ENCODE peak calls at places on chromosomes 6 and 20, in nine cellular contexts. M is ovary, O is non-pigmented ciliary epithelial cell, C is fibroblast of the aortic adventitia, W is activated T-cell treated with anti-CD3 and anti-CD28 coated beads for 24 hours, B is GM04504, T is A549, E is heart left ventricle, Y is HTR-8/SVneo. I is an unnamed sample.

GRCh38 chr6:47130086-47130485 is 88.0 kb upstream of the ADGRF1 start:
- DNase-seq in O (no peak), Y (no peak), T (no peak), W (no peak), B (no peak), M (no peak), C (no peak), E (no peak), I (no peak)

GRCh38 chr20:58788896-58789295 is 61.8 kb downstream of the GNAS-AS1 start:
- DNase-seq in M (no peak), T (no peak), B (no peak), Y (no peak), W (no peak), E (no peak), C (no peak), O (no peak), I (no peak)

GRCh38 chr6:131643262-131643631 is 6.1 kb downstream of the ENPP3 start:
- DNase-seq in M (no peak), W (no peak), E (no peak), Y (no peak), T (no peak), O (no peak), B (no peak), C (no peak), I (no peak)

GRCh38 chr6:33199687-33200233 is 705 bp downstream of the RXRB start:
- DNase-seq in Y (peak), T (peak), O (no peak), C (peak), W (peak), E (peak), B (peak), M (no peak), I (peak)

GRCh38 chr20:51634877-51635276 is 92.4 kb upstream of the NFATC2 start:
- DNase-seq in W (no peak), M (no peak), T (no peak), Y (no peak), E (no peak), O (no peak), B (no peak), C (no peak), I (no peak)

GRCh38 chr6:122482750-122483080 is 11.1 kb upstream of the SERINC1 start:
- DNase-seq in O (no peak), B (no peak), E (no peak), W (no peak), Y (no peak), C (no peak), M (no peak), T (no peak), I (no peak)

GRCh38 chr6:24658573-24659511 is 7.9 kb downstream of the TDP2 start:
- DNase-seq in E (no peak), O (no peak), T (peak), M (no peak), C (peak), Y (no peak), B (peak), W (no peak), I (peak)

GRCh38 chr20:36752582-36752981 is 6.7 kb upstream of the NDRG3 start:
- DNase-seq in E (no peak), Y (no peak), O (no peak), W (no peak), C (no peak), B (no peak), M (no peak), T (no peak), I (no peak)

GRCh38 chr6:111681856-111682255 is 76.2 kb upstream of the TRAF3IP2 start:
- DNase-seq in C (no peak), M (no peak), B (no peak), Y (no peak), W (no peak), E (no peak), T (no peak), O (no peak), I (no peak)

GRCh38 chr6:11160199-11160598 is 48.7 kb upstream of the ERVFRD-1 start:
- DNase-seq in Y (no peak), W (no peak), T (no peak), O (no peak), M (no peak), C (no peak), B (no peak), E (no peak), I (no peak)

GRCh38 chr6:136201735-136202134 is 48.4 kb downstream of the MTFR2 start:
- DNase-seq in T (peak), M (no peak), B (peak), O (no peak), W (no peak), C (peak), Y (no peak), E (no peak), I (peak)

GRCh38 chr6:87714093-87714809 is 12.2 kb upstream of the AKIRIN2 start:
- DNase-seq in E (no peak), B (no peak), M (no peak), Y (no peak), O (no peak), W (no peak), T (peak), C (peak), I (peak)

GRCh38 chr20:7195704-7196103 is 428.2 kb downstream of the BMP2 start:
- DNase-seq in T (peak), O (peak), C (peak), Y (no peak), B (peak), W (no peak), M (no peak), E (no peak), I (peak)

GRCh38 chr6:140571139-140571538 is 1196.7 kb upstream of the CITED2 start:
- DNase-seq in B (no peak), O (no peak), T (no peak), C (peak), M (no peak), Y (no peak), W (no peak), E (no peak), I (no peak)

GRCh38 chr6:130995783-130996447 is 67.1 kb downstream of the EPB41L2 start:
- DNase-seq in C (no peak), E (no peak), Y (no peak), W (no peak), B (no peak), T (no peak), M (no peak), O (no peak), I (no peak)

GRCh38 chr6:73710470-73710869 is 14.5 kb downstream of the CD109 start:
- DNase-seq in C (peak), T (peak), B (no peak), O (no peak), Y (peak), E (no peak), M (no peak), W (no peak), I (peak)

GRCh38 chr6:166308769-166309589 is 787 bp upstream of the PRR18 start:
- DNase-seq in W (no peak), M (no peak), B (no peak), O (no peak), T (no peak), Y (no peak), C (no peak), E (no peak), I (no peak)

GRCh38 chr20:63544241-63544957 is 3.1 kb downstream of the SRMS start:
- DNase-seq in W (no peak), E (no peak), B (no peak), T (no peak), O (no peak), C (no peak), M (no peak), Y (no peak), I (no peak)

GRCh38 chr20:50392138-50392866 is 117.9 kb upstream of the PTPN1 start:
- DNase-seq in T (no peak), B (no peak), C (no peak), O (no peak), Y (no peak), W (no peak), E (no peak), M (no peak), I (no peak)

GRCh38 chr6:128903715-128904114 is 20.8 kb downstream of the LAMA2 start:
- DNase-seq in M (no peak), T (no peak), Y (no peak), B (no peak), O (no peak), W (no peak), E (no peak), C (no peak), I (no peak)

GRCh38 chr6:36963451-36964290 is 9.1 kb downstream of the PI16 start:
- DNase-seq in B (no peak), O (no peak), W (no peak), T (no peak), E (peak), C (peak), Y (no peak), M (no peak), I (no peak)

GRCh38 chr20:51402201-51402600 is 140.3 kb downstream of the NFATC2 start:
- DNase-seq in M (no peak), B (no peak), Y (no peak), W (no peak), E (no peak), O (no peak), C (no peak), T (no peak), I (no peak)

GRCh38 chr6:98116513-98116912 is 717.9 kb upstream of the POU3F2 start:
- DNase-seq in B (no peak), W (no peak), Y (no peak), M (no peak), E (no peak), T (no peak), C (no peak), O (no peak), I (no peak)

GRCh38 chr6:161068296-161068695 is 76.7 kb downstream of the MAP3K4 start:
- DNase-seq in C (no peak), M (no peak), Y (no peak), O (no peak), W (no peak), T (no peak), B (no peak), E (no peak), I (no peak)

GRCh38 chr6:140988780-140989179 is 1143.9 kb upstream of the GJE1 start:
- DNase-seq in B (peak), T (no peak), O (no peak), W (no peak), C (no peak), E (no peak), Y (no peak), M (no peak), I (peak)

GRCh38 chr20:46027245-46027853 is 1.7 kb upstream of the SLC12A5 start:
- DNase-seq in W (no peak), C (peak), O (peak), M (peak), T (peak), E (no peak), B (peak), Y (peak), I (peak)

GRCh38 chr6:90219168-90219985 is 77.3 kb downstream of the BACH2 start:
- DNase-seq in W (no peak), Y (no peak), O (peak), C (peak), B (peak), E (no peak), M (peak), T (no peak), I (peak)

GRCh38 chr20:58497076-58497665 is 18.0 kb downstream of the APCDD1L start:
- DNase-seq in T (no peak), M (no peak), C (no peak), W (no peak), E (no peak), O (no peak), Y (no peak), B (no peak), I (no peak)

GRCh38 chr6:124812067-124812466 is 150.2 kb upstream of the RNF217 start:
- DNase-seq in C (no peak), M (no peak), E (no peak), Y (no peak), W (no peak), T (no peak), B (no peak), O (no peak), I (no peak)

GRCh38 chr20:63976980-63977391 is 2.5 kb downstream of the SAMD10 start:
- DNase-seq in W (no peak), M (no peak), C (no peak), T (no peak), Y (no peak), O (no peak), E (peak), B (no peak), I (no peak)

GRCh38 chr20:49165611-49166010 is 22.5 kb downstream of the STAU1 start:
- DNase-seq in O (no peak), Y (no peak), W (no peak), C (no peak), T (no peak), E (no peak), B (no peak), M (no peak), I (no peak)

GRCh38 chr20:12337601-12338000 is 419.9 kb downstream of the BTBD3 start:
- DNase-seq in Y (no peak), C (no peak), B (no peak), T (no peak), W (no peak), M (no peak), E (no peak), O (no peak), I (no peak)

GRCh38 chr6:87925373-87926060 is 122.1 kb upstream of the SPACA1 start:
- DNase-seq in E (no peak), B (no peak), Y (no peak), T (no peak), O (no peak), W (no peak), C (no peak), M (no peak), I (peak)